ENCODE peak calls at places on chromosomes 11 and 22, in ten cellular contexts. G is lower leg skin, P is cardiac muscle cell, J is fibroblast of mammary gland, Y is colonic mucosa, H is brain microvascular endothelial cell, E is pancreas, U is H1, T is upper lobe of right lung, Z is NB4. C is an unnamed sample.

GRCh38 chr11:84465040-84465439 is 1162.1 kb downstream of the DLG2 start:
- DNase-seq in P (no peak), T (no peak), G (no peak), H (no peak), J (peak), U (no peak), Z (no peak), E (no peak), Y (no peak), C (peak)

GRCh38 chr11:103622296-103622695 is 414.1 kb upstream of the DDI1 start:
- DNase-seq in Y (no peak), J (no peak), P (no peak), U (no peak), Z (no peak), G (no peak), H (no peak), E (no peak), T (no peak), C (no peak)

GRCh38 chr11:12128191-12128841 is 17.9 kb downstream of the MICAL2 start:
- DNase-seq in H (no peak), E (no peak), J (no peak), G (no peak), P (no peak), T (no peak), Z (peak), U (no peak), Y (no peak), C (no peak)

GRCh38 chr11:34749666-34750659 is 129.1 kb downstream of the EHF start:
- DNase-seq in G (peak), H (peak), E (no peak), J (peak), U (no peak), T (peak), Z (no peak), Y (no peak), P (peak), C (peak)

GRCh38 chr11:32200448-32200847 is 109.6 kb downstream of the RCN1 start:
- DNase-seq in Z (no peak), H (no peak), Y (no peak), U (no peak), E (no peak), J (no peak), G (no peak), P (no peak), T (no peak), C (no peak)

GRCh38 chr11:78796956-78797355 is 222.3 kb upstream of the NARS2 start:
- DNase-seq in J (peak), H (peak), Y (no peak), E (peak), Z (no peak), T (no peak), U (no peak), G (no peak), P (peak), C (peak)

GRCh38 chr22:43477966-43478365 is 66.2 kb downstream of the MPPED1 start:
- DNase-seq in H (no peak), Y (no peak), G (no peak), J (no peak), U (no peak), Z (no peak), E (no peak), T (no peak), P (no peak), C (no peak)

GRCh38 chr22:23649071-23649501 is 17.0 kb upstream of the DRICH1 start:
- DNase-seq in T (peak), H (no peak), E (no peak), P (no peak), Z (no peak), Y (no peak), J (no peak), G (no peak), U (no peak), C (no peak)

GRCh38 chr11:72389116-72389515 is 45.2 kb downstream of the CLPB start:
- DNase-seq in J (no peak), U (no peak), T (no peak), Z (no peak), P (no peak), Y (no peak), H (no peak), G (no peak), E (no peak), C (no peak)

GRCh38 chr11:108606070-108606469 is 12.5 kb upstream of the EXPH5 start:
- DNase-seq in Y (no peak), P (no peak), T (no peak), U (no peak), Z (no peak), G (no peak), E (no peak), H (no peak), J (no peak), C (no peak)

GRCh38 chr11:92811341-92811740 is 158.1 kb upstream of the MTNR1B start:
- DNase-seq in G (no peak), Y (no peak), T (no peak), P (no peak), Z (no peak), J (no peak), U (no peak), E (no peak), H (no peak), C (no peak)

GRCh38 chr22:37242395-37242918 is 1.6 kb downstream of the RAC2 start:
- DNase-seq in Y (peak), G (peak), T (peak), P (peak), U (no peak), E (peak), J (no peak), Z (peak), H (peak), C (no peak)

GRCh38 chr22:19720999-19721485 is 2.3 kb upstream of the GP1BB start:
- DNase-seq in Z (no peak), U (no peak), T (no peak), P (no peak), Y (no peak), H (no peak), J (no peak), E (no peak), G (no peak), C (no peak)

GRCh38 chr11:11186249-11186648 is 166.8 kb downstream of the CSNK2A3 start:
- DNase-seq in Y (no peak), T (no peak), U (no peak), Z (no peak), E (no peak), J (no peak), G (no peak), H (no peak), P (no peak), C (no peak)

GRCh38 chr11:117866526-117866925 is 9.9 kb downstream of the FXYD6 start:
- DNase-seq in G (no peak), E (no peak), U (no peak), H (no peak), Z (no peak), J (no peak), T (no peak), P (no peak), Y (no peak), C (no peak)

GRCh38 chr11:119845756-119846155 is 116.8 kb upstream of the NECTIN1 start:
- DNase-seq in P (no peak), T (no peak), G (no peak), H (no peak), Y (no peak), J (no peak), Z (no peak), E (no peak), U (no peak), C (no peak)

GRCh38 chr11:126834149-126834548 is 166.4 kb downstream of the KIRREL3 start:
- DNase-seq in U (no peak), T (no peak), G (peak), J (peak), Z (no peak), P (peak), E (no peak), Y (no peak), H (peak), C (peak)

GRCh38 chr22:19789828-19790227 is 29.2 kb downstream of the TBX1 start:
- DNase-seq in U (no peak), T (no peak), G (no peak), Y (no peak), H (no peak), J (no peak), P (no peak), E (no peak), Z (no peak), C (no peak)

GRCh38 chr11:75476716-75477613 is 44.0 kb upstream of the KLHL35 start:
- DNase-seq in Z (no peak), P (no peak), H (no peak), Y (no peak), J (no peak), T (no peak), G (no peak), U (no peak), E (peak), C (no peak)

GRCh38 chr11:101456812-101457211 is 127.0 kb downstream of the TRPC6 start:
- DNase-seq in P (peak), H (no peak), U (no peak), Y (no peak), T (no peak), Z (no peak), G (no peak), J (peak), E (no peak), C (no peak)

GRCh38 chr11:861105-861479 is 18.4 kb downstream of the TSPAN4 start:
- DNase-seq in E (no peak), P (no peak), T (no peak), Z (peak), G (no peak), U (no peak), Y (no peak), H (no peak), J (no peak), C (no peak)

GRCh38 chr11:64652586-64653387 is 61.8 kb downstream of the SLC22A12 start:
- DNase-seq in G (peak), E (peak), P (peak), H (peak), T (peak), U (peak), J (peak), Y (peak), Z (peak), C (peak)

GRCh38 chr11:105236631-105237030 is 97.1 kb upstream of the CARD18 start:
- DNase-seq in G (no peak), E (no peak), P (peak), T (no peak), Y (no peak), H (no peak), Z (no peak), U (no peak), J (peak), C (peak)

GRCh38 chr22:48144318-48144717 is 1381.9 kb downstream of the TBC1D22A start:
- DNase-seq in G (no peak), H (no peak), U (no peak), Z (no peak), P (no peak), J (no peak), T (no peak), Y (no peak), E (no peak), C (no peak)

GRCh38 chr11:108198833-108199232 is 23.6 kb downstream of the NPAT start:
- DNase-seq in H (no peak), T (peak), P (peak), Z (no peak), J (no peak), Y (no peak), G (no peak), E (no peak), U (no peak), C (no peak)

GRCh38 chr11:113373981-113374560 is 13.5 kb upstream of the ANKK1 start:
- DNase-seq in U (no peak), P (peak), H (no peak), Y (no peak), G (no peak), T (no peak), E (no peak), Z (no peak), J (no peak), C (no peak)

GRCh38 chr22:21591695-21592094 is 24.2 kb downstream of the UBE2L3 start:
- DNase-seq in J (no peak), Z (no peak), G (no peak), H (no peak), U (no peak), P (no peak), T (peak), Y (no peak), E (no peak), C (no peak)

GRCh38 chr11:119205574-119206511 is at the start of gene CBL:
- DNase-seq in H (peak), U (peak), P (peak), Z (peak), Y (peak), G (peak), E (peak), T (peak), J (peak), C (peak)

GRCh38 chr11:129785383-129786111 is 30.1 kb upstream of the TMEM45B start:
- DNase-seq in Z (peak), J (peak), P (peak), T (no peak), E (no peak), Y (no peak), G (no peak), H (no peak), U (no peak), C (no peak)

DNA sequence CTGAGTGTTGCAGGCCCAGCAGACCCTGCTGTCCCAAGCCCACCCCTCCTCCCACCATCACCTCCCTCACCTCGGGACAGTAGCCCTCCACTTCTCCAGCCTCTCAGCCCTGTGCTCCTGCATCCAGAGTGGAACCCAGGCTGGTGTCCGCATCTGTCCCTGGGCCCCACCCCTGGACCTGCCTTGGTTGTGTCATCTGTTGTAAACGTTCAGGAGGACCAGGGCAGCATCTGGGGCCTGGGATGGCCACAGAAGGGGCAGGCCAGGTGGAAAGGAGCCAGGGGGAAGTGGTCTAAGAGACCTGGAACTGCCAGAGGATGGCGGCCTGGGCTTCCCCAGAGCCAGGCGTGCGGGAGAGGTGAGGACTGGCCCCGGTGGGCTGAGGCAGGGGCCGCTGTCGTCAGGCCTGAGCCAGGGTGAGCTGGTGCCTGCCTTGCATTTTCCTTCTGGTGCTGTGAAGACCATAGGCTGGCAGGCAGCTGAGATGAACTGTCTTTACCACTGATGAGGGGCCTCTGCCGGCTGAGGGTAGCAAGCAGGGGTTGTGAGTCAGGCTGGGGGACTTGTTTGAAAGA is 26.1 kb upstream of the MGAT3 start:
- DNase-seq in Z (no peak), P (no peak), Y (no peak), U (no peak), E (no peak), H (no peak), J (no peak), G (no peak), T (no peak), C (no peak)
- H3K4me3 ChIP-seq in Z (no peak), P (no peak), Y (no peak), U (no peak), E (no peak), H (no peak), J (no peak), G (no peak), T (no peak), C (no peak)

GRCh38 chr11:57546451-57546850 is 9.1 kb downstream of the SMTNL1 start:
- DNase-seq in Y (no peak), J (no peak), H (no peak), U (no peak), E (no peak), T (no peak), Z (no peak), G (no peak), P (no peak), C (no peak)

GRCh38 chr11:57545883-57546282 is 8.5 kb downstream of the SMTNL1 start:
- DNase-seq in U (no peak), T (no peak), E (no peak), G (no peak), Z (no peak), P (no peak), J (no peak), H (no peak), Y (no peak), C (no peak)

GRCh38 chr11:57544566-57544965 is 7.2 kb downstream of the SMTNL1 start:
- DNase-seq in T (no peak), J (no peak), Z (no peak), H (no peak), G (no peak), P (no peak), U (no peak), Y (no peak), E (no peak), C (no peak)

GRCh38 chr11:57547854-57548377 is 10.5 kb downstream of the SMTNL1 start:
- DNase-seq in J (no peak), T (no peak), H (no peak), Z (peak), G (no peak), Y (no peak), U (no peak), E (peak), P (no peak), C (no peak)

DNA sequence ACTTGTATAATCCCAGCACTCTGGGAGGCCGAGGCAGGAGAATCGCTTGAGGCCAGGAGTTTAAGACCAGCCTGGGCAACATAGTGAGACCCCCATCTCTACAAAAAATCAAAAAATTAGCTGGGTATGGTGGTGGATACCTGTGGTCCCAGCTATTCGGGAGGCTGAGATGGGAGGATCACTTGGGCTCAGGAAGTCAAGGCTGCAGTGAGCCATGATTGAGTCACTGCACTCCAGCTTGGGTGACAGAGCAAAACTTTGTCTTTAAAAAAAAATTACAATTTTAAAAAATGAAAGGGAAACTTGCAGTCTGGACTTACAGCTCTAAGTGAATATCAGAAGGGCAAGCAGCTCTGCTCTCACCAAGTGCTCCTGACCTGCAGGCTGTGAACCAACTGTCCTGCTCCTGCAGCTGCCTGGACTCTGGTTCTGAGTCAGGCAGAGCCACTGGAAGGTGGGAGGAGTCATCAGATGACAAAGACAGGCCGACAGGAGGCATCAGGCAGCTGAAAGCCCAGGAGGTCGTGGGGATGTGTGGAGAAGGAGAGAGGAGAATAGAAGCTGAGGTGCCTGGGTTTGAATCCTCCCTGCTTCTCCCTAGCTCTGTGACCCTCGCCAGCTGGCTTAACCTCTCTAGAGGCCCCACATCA is 9.6 kb downstream of the SMTNL1 start:
- DNase-seq in U (no peak), Y (no peak), H (peak), E (no peak), G (no peak), P (peak), J (peak), Z (peak), T (peak), C (no peak)
- TF ChIP-seq CTCF in U (no peak), Y (no peak), H (peak), E (no peak), G (no peak), P (peak), J (peak), Z (no peak), T (no peak), C (peak)

GRCh38 chr11:66111158-66111557 is 41.1 kb downstream of the PACS1 start:
- DNase-seq in P (no peak), T (no peak), E (no peak), Y (no peak), J (no peak), Z (no peak), H (no peak), U (no peak), G (no peak), C (no peak)

GRCh38 chr11:66113132-66113856 is 43.2 kb downstream of the PACS1 start:
- DNase-seq in J (peak), E (no peak), Z (no peak), Y (no peak), H (peak), U (no peak), G (no peak), T (no peak), P (peak), C (no peak)

GRCh38 chr11:66112640-66113098 is 42.6 kb downstream of the PACS1 start:
- DNase-seq in Y (no peak), G (no peak), P (peak), H (peak), Z (no peak), U (no peak), J (peak), E (no peak), T (no peak), C (peak)

GRCh38 chr11:66109294-66109693 is 39.2 kb downstream of the PACS1 start:
- DNase-seq in J (no peak), T (no peak), G (no peak), Y (no peak), H (no peak), E (no peak), Z (no peak), P (no peak), U (no peak), C (no peak)

GRCh38 chr11:66112041-66112491 is 42.0 kb downstream of the PACS1 start:
- DNase-seq in U (no peak), P (peak), G (no peak), J (no peak), E (no peak), T (no peak), H (no peak), Z (no peak), Y (no peak), C (no peak)
- H3K4me3 ChIP-seq in U (no peak), P (no peak), G (no peak), J (no peak), E (no peak), T (no peak), H (no peak), Z (no peak), Y (no peak), C (no peak)

GRCh38 chr22:50319503-50319951 is 7.3 kb downstream of the DENND6B start:
- DNase-seq in T (peak), E (no peak), G (no peak), Z (no peak), H (no peak), U (no peak), J (no peak), Y (no peak), P (no peak), C (no peak)
- TF ChIP-seq CTCF in T (no peak), E (no peak), G (no peak), Z (no peak), H (no peak), U (no peak), J (no peak), Y (no peak), P (no peak), C (no peak)